ENCODE peak calls at places on chromosomes 4 and X, in six cellular contexts. One of them, this sample, is unnamed.

GRCh38 chr4:184163813-184164212 is 53.9 kb downstream of the ENPP6 start:
- DNase-seq in NB4: peak
- DNase-seq in stomach: peak
- DNase-seq in B cell: no peak
- DNase-seq in endothelial cell: peak
- DNase-seq in AG09309: no peak
- DNase-seq in this sample: peak

GRCh38 chrX:134476284-134476683 is 16.3 kb downstream of the HPRT1 start:
- DNase-seq in AG09309: no peak
- DNase-seq in B cell: no peak
- DNase-seq in endothelial cell: no peak
- DNase-seq in stomach: no peak
- DNase-seq in NB4: no peak
- DNase-seq in this sample: no peak

GRCh38 chrX:129701624-129702069 is 37.1 kb upstream of the XPNPEP2 start:
- DNase-seq in stomach: no peak
- DNase-seq in AG09309: no peak
- DNase-seq in endothelial cell: no peak
- DNase-seq in NB4: no peak
- DNase-seq in B cell: no peak
- DNase-seq in this sample: no peak

GRCh38 chrX:68254738-68255645 is 178.3 kb downstream of the OPHN1 start:
- DNase-seq in B cell: no peak
- DNase-seq in NB4: no peak
- DNase-seq in endothelial cell: no peak
- DNase-seq in stomach: no peak
- DNase-seq in AG09309: no peak
- DNase-seq in this sample: no peak

GRCh38 chrX:143632625-143633387 is 3.1 kb downstream of the SLITRK4 start:
- DNase-seq in endothelial cell: no peak
- DNase-seq in B cell: no peak
- DNase-seq in AG09309: no peak
- DNase-seq in stomach: no peak
- DNase-seq in NB4: peak
- DNase-seq in this sample: no peak

GRCh38 chrX:140050906-140051305 is 85.6 kb upstream of the CXorf66 start:
- DNase-seq in AG09309: no peak
- DNase-seq in stomach: no peak
- DNase-seq in NB4: peak
- DNase-seq in endothelial cell: no peak
- DNase-seq in B cell: no peak
- DNase-seq in this sample: no peak

GRCh38 chrX:123959281-123960063 is 2.0 kb upstream of the STAG2 start:
- DNase-seq in stomach: peak
- DNase-seq in AG09309: no peak
- DNase-seq in B cell: no peak
- DNase-seq in endothelial cell: peak
- DNase-seq in NB4: peak
- DNase-seq in this sample: peak

GRCh38 chrX:21674430-21675186 is 16.5 kb upstream of the KLHL34 start:
- DNase-seq in NB4: no peak
- DNase-seq in stomach: no peak
- DNase-seq in endothelial cell: no peak
- DNase-seq in B cell: no peak
- DNase-seq in AG09309: no peak
- DNase-seq in this sample: no peak

GRCh38 chr4:133147365-133147821 is 1.7 kb upstream of the PCDH10 start:
- DNase-seq in NB4: no peak
- DNase-seq in stomach: no peak
- DNase-seq in endothelial cell: peak
- DNase-seq in AG09309: no peak
- DNase-seq in B cell: no peak
- DNase-seq in this sample: no peak

GRCh38 chr4:85658766-85659439 is 184.0 kb downstream of the ARHGAP24 start:
- DNase-seq in endothelial cell: no peak
- DNase-seq in AG09309: no peak
- DNase-seq in B cell: no peak
- DNase-seq in NB4: no peak
- DNase-seq in stomach: no peak
- DNase-seq in this sample: no peak

GRCh38 chr4:16707874-16708273 is 190.6 kb downstream of the LDB2 start:
- DNase-seq in B cell: no peak
- DNase-seq in stomach: no peak
- DNase-seq in endothelial cell: no peak
- DNase-seq in NB4: no peak
- DNase-seq in AG09309: peak
- DNase-seq in this sample: no peak

GRCh38 chr4:163623787-163624186 is 129.3 kb downstream of the TMA16 start:
- DNase-seq in B cell: no peak
- DNase-seq in NB4: no peak
- DNase-seq in endothelial cell: no peak
- DNase-seq in stomach: no peak
- DNase-seq in AG09309: no peak
- DNase-seq in this sample: no peak

GRCh38 chr4:185822791-185823190 is 10.8 kb upstream of the SORBS2 start:
- DNase-seq in endothelial cell: no peak
- DNase-seq in stomach: no peak
- DNase-seq in AG09309: no peak
- DNase-seq in NB4: no peak
- DNase-seq in B cell: no peak
- DNase-seq in this sample: no peak

GRCh38 chrX:25968920-25969319 is 169.2 kb upstream of the MAGEB18 start:
- DNase-seq in stomach: no peak
- DNase-seq in NB4: peak
- DNase-seq in AG09309: no peak
- DNase-seq in B cell: no peak
- DNase-seq in endothelial cell: peak
- DNase-seq in this sample: peak

GRCh38 chr4:24794111-24794860 is 1.1 kb upstream of the SOD3 start:
- DNase-seq in endothelial cell: no peak
- DNase-seq in B cell: no peak
- DNase-seq in NB4: no peak
- DNase-seq in stomach: no peak
- DNase-seq in AG09309: peak
- DNase-seq in this sample: no peak

GRCh38 chr4:158013858-158014257 is 159.0 kb downstream of the GASK1B start:
- DNase-seq in AG09309: no peak
- DNase-seq in B cell: no peak
- DNase-seq in NB4: no peak
- DNase-seq in stomach: no peak
- DNase-seq in endothelial cell: no peak
- DNase-seq in this sample: no peak

GRCh38 chr4:170137466-170137865 is 47.7 kb upstream of the AADAT start:
- DNase-seq in endothelial cell: no peak
- DNase-seq in stomach: no peak
- DNase-seq in AG09309: no peak
- DNase-seq in B cell: no peak
- DNase-seq in NB4: no peak
- DNase-seq in this sample: no peak

GRCh38 chrX:120365320-120365719 is 3.4 kb downstream of the ATP1B4 start:
- DNase-seq in endothelial cell: peak
- DNase-seq in AG09309: no peak
- DNase-seq in B cell: peak
- DNase-seq in NB4: peak
- DNase-seq in stomach: peak
- DNase-seq in this sample: peak
- TF ChIP-seq CTCF in endothelial cell: peak
- TF ChIP-seq CTCF in AG09309: peak
- TF ChIP-seq CTCF in B cell: peak
- TF ChIP-seq CTCF in NB4: peak
- TF ChIP-seq CTCF in stomach: no peak
- TF ChIP-seq CTCF in this sample: peak

GRCh38 chrX:119189586-119189985 is 46.5 kb upstream of the PGRMC1 start:
- DNase-seq in NB4: no peak
- DNase-seq in stomach: no peak
- DNase-seq in endothelial cell: no peak
- DNase-seq in B cell: no peak
- DNase-seq in AG09309: peak
- DNase-seq in this sample: no peak

GRCh38 chrX:119189115-119189514 is 47.0 kb upstream of the PGRMC1 start:
- DNase-seq in stomach: no peak
- DNase-seq in AG09309: no peak
- DNase-seq in B cell: no peak
- DNase-seq in NB4: no peak
- DNase-seq in endothelial cell: no peak
- DNase-seq in this sample: no peak

GRCh38 chrX:119190736-119191282 is 45.3 kb upstream of the PGRMC1 start:
- DNase-seq in endothelial cell: no peak
- DNase-seq in AG09309: no peak
- DNase-seq in NB4: peak
- DNase-seq in B cell: no peak
- DNase-seq in stomach: no peak
- DNase-seq in this sample: no peak

GRCh38 chrX:119190251-119190651 is 45.8 kb upstream of the PGRMC1 start:
- DNase-seq in AG09309: no peak
- DNase-seq in B cell: no peak
- DNase-seq in stomach: no peak
- DNase-seq in NB4: no peak
- DNase-seq in endothelial cell: no peak
- DNase-seq in this sample: no peak

GRCh38 chrX:119194631-119195030 is 41.5 kb upstream of the PGRMC1 start:
- DNase-seq in AG09309: peak
- DNase-seq in B cell: no peak
- DNase-seq in stomach: no peak
- DNase-seq in NB4: peak
- DNase-seq in endothelial cell: no peak
- DNase-seq in this sample: no peak
- TF ChIP-seq CTCF in AG09309: no peak
- TF ChIP-seq CTCF in B cell: no peak
- TF ChIP-seq CTCF in stomach: no peak
- TF ChIP-seq CTCF in NB4: peak
- TF ChIP-seq CTCF in endothelial cell: no peak
- TF ChIP-seq CTCF in this sample: no peak

GRCh38 chrX:108134724-108135123 is 43.1 kb downstream of the ATG4A start:
- DNase-seq in AG09309: no peak
- DNase-seq in B cell: no peak
- DNase-seq in endothelial cell: no peak
- DNase-seq in NB4: no peak
- DNase-seq in stomach: no peak
- DNase-seq in this sample: peak
- TF ChIP-seq CTCF in AG09309: no peak
- TF ChIP-seq CTCF in B cell: no peak
- TF ChIP-seq CTCF in endothelial cell: no peak
- TF ChIP-seq CTCF in NB4: no peak
- TF ChIP-seq CTCF in stomach: no peak
- TF ChIP-seq CTCF in this sample: no peak

GRCh38 chrX:6363193-6363592 is 134.5 kb upstream of the NLGN4X start:
- DNase-seq in endothelial cell: no peak
- DNase-seq in B cell: no peak
- DNase-seq in NB4: no peak
- DNase-seq in stomach: no peak
- DNase-seq in AG09309: no peak
- DNase-seq in this sample: no peak
- TF ChIP-seq CTCF in endothelial cell: no peak
- TF ChIP-seq CTCF in B cell: no peak
- TF ChIP-seq CTCF in NB4: no peak
- TF ChIP-seq CTCF in stomach: no peak
- TF ChIP-seq CTCF in AG09309: no peak
- TF ChIP-seq CTCF in this sample: no peak

DNA sequence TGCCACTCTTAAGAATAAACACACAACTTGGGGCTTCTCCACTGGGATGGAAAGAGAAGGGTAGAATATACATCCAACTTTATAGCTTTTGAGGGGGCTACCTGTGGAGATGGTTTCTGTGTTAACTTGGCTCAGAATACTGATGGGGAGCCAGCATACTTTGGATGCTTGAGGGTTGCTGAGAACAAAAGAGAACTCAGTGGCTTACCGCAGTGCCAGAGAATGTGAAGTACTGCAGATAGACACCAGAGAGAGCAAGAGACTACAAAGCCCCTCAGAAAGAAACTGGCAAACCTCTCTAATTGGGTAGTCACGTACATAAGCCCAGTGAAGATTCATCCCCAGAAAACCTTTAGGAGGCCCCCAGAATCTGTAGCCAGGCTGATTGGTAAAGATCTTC is 214.4 kb downstream of the DCHS2 start:
- DNase-seq in AG09309: no peak
- DNase-seq in B cell: no peak
- DNase-seq in NB4: no peak
- DNase-seq in stomach: no peak
- DNase-seq in endothelial cell: no peak
- DNase-seq in this sample: no peak
- TF ChIP-seq CTCF in AG09309: no peak
- TF ChIP-seq CTCF in B cell: no peak
- TF ChIP-seq CTCF in NB4: no peak
- TF ChIP-seq CTCF in stomach: no peak
- TF ChIP-seq CTCF in endothelial cell: no peak
- TF ChIP-seq CTCF in this sample: no peak

GRCh38 chr4:112817933-112818921 is 181.3 kb downstream of the LARP7 start:
- DNase-seq in B cell: peak
- DNase-seq in AG09309: peak
- DNase-seq in endothelial cell: peak
- DNase-seq in NB4: peak
- DNase-seq in stomach: peak
- DNase-seq in this sample: peak
- TF ChIP-seq CTCF in B cell: no peak
- TF ChIP-seq CTCF in AG09309: no peak
- TF ChIP-seq CTCF in endothelial cell: no peak
- TF ChIP-seq CTCF in NB4: no peak
- TF ChIP-seq CTCF in stomach: no peak
- TF ChIP-seq CTCF in this sample: no peak

DNA sequence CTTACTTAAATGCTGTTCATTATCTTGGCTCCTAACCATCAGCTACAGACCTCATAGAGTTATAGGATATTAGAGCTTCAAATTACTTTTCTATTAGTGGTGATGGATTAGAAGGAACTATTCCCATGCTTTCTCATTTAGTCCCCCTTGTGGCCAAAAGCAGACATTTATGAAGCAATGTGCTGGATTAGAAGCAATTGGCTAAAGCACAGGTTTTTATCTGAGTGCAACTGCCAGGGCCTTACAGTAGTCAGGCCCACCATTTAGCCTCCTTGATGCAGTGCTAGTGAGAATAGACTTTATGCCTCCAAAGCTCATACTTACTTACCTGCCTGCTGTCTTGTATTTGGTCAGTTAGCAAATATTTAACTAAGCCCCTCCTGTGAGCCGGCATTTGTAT is 93.0 kb downstream of the TSPAN7 start:
- DNase-seq in endothelial cell: peak
- DNase-seq in stomach: no peak
- DNase-seq in B cell: no peak
- DNase-seq in NB4: peak
- DNase-seq in AG09309: no peak
- DNase-seq in this sample: no peak
- TF ChIP-seq CTCF in endothelial cell: peak
- TF ChIP-seq CTCF in stomach: peak
- TF ChIP-seq CTCF in B cell: no peak
- TF ChIP-seq CTCF in NB4: peak
- TF ChIP-seq CTCF in AG09309: peak
- TF ChIP-seq CTCF in this sample: peak